ENCODE peak calls at places on chromosomes 11 and 22, in nine cellular contexts. G, V, Y, L, Q, T, W, O and B are unnamed samples.

GRCh38 chr11:63663809-63664208 is 7.4 kb downstream of the ATL3 start:
- DNase-seq in W (no peak), V (no peak), T (peak; percentile 80), O (no peak), Q (peak; percentile 75), G (no peak), Y (no peak), L (no peak), B (no peak)

GRCh38 chr22:32623943-32624342 is 149.3 kb downstream of the FBXO7 start:
- DNase-seq in V (no peak), Y (no peak), W (peak; percentile 40), G (no peak), Q (no peak), L (no peak), O (no peak), T (peak; percentile 84), B (no peak)

GRCh38 chr11:45337583-45338360 is 51.6 kb upstream of the SYT13 start:
- DNase-seq in O (no peak), T (no peak), V (no peak), Q (no peak), Y (no peak), G (no peak), L (no peak), W (no peak), B (no peak)

GRCh38 chr11:126340960-126341709 is 14.4 kb upstream of the ST3GAL4 start:
- DNase-seq in W (no peak), G (no peak), O (no peak), T (no peak), V (no peak), Q (no peak), Y (no peak), L (no peak), B (no peak)

GRCh38 chr11:118211006-118211405 is 13.8 kb downstream of the JAML start:
- DNase-seq in Y (no peak), G (no peak), W (no peak), V (no peak), L (no peak), Q (no peak), T (peak; percentile 19), O (no peak), B (no peak)

GRCh38 chr11:124798991-124799383 is 1.2 kb downstream of the MSANTD2 start:
- DNase-seq in G (no peak), V (no peak), W (no peak), O (peak; percentile 35), T (peak; percentile 79), Y (peak; percentile 32), Q (peak; percentile 25), L (no peak), B (no peak)

GRCh38 chr22:46062971-46063631 is 86.1 kb upstream of the WNT7B start:
- DNase-seq in L (no peak), W (no peak), Y (no peak), T (no peak), V (no peak), Q (no peak), O (no peak), G (no peak), B (no peak)

GRCh38 chr11:34351051-34351450 is 6.8 kb downstream of the ABTB2 start:
- DNase-seq in V (no peak), T (no peak), Y (no peak), W (no peak), O (no peak), G (no peak), Q (no peak), L (no peak), B (no peak)

GRCh38 chr11:1309498-1310314 is at the start of gene TOLLIP:
- DNase-seq in L (peak; percentile 96), W (peak; percentile 91), T (peak; percentile 91), Y (peak; percentile 100), O (peak; percentile 94), V (peak; percentile 98), Q (peak; percentile 100), G (peak; percentile 96), B (peak; percentile 72)

GRCh38 chr22:37999640-38000272 is 15.4 kb upstream of the SOX10 start:
- DNase-seq in L (no peak), Q (peak; percentile 91), G (no peak), Y (no peak), O (peak; percentile 4), W (no peak), V (no peak), T (peak; percentile 66), B (peak; percentile 42)

GRCh38 chr11:26557666-26558065 is 14.4 kb downstream of the MUC15 start:
- DNase-seq in Y (no peak), L (no peak), G (no peak), T (no peak), Q (no peak), W (no peak), V (no peak), O (no peak), B (no peak)

GRCh38 chr22:31681625-31682345 is 19.8 kb upstream of the PISD start:
- DNase-seq in O (no peak), W (no peak), G (no peak), Q (no peak), Y (no peak), T (peak; percentile 14), V (no peak), L (no peak), B (no peak)

GRCh38 chr22:46453006-46453828 is 84.2 kb downstream of the CELSR1 start:
- DNase-seq in V (no peak), G (no peak), W (no peak), T (no peak), O (no peak), L (no peak), Y (no peak), Q (peak; percentile 71), B (no peak)

GRCh38 chr11:86940122-86940777 is 14.9 kb downstream of the FZD4 start:
- DNase-seq in L (no peak), T (no peak), Y (no peak), V (no peak), G (no peak), O (no peak), W (no peak), Q (no peak), B (no peak)

GRCh38 chr22:39117585-39118191 is 20.6 kb downstream of the APOBEC3H start:
- DNase-seq in V (peak; percentile 75), T (peak; percentile 55), Y (peak; percentile 78), G (peak; percentile 33), Q (no peak), L (peak; percentile 59), O (peak; percentile 84), W (peak; percentile 52), B (no peak)

GRCh38 chr11:65504671-65505433 is 6.0 kb downstream of the MALAT1 start:
- DNase-seq in W (peak; percentile 79), Q (no peak), L (no peak), Y (no peak), T (peak; percentile 35), G (no peak), O (no peak), V (no peak), B (no peak)

GRCh38 chr11:68256331-68256741 is 15.4 kb downstream of the C11orf24 start:
- DNase-seq in W (no peak), O (no peak), Y (no peak), G (no peak), L (no peak), Q (no peak), T (peak; percentile 82), V (no peak), B (no peak)

GRCh38 chr11:9462806-9463537 is 2.2 kb downstream of the ZNF143 start:
- DNase-seq in O (no peak), T (no peak), G (no peak), L (no peak), W (peak; percentile 5), Q (peak; percentile 26), V (no peak), Y (no peak), B (no peak)

GRCh38 chr22:45612451-45612901 is 59.2 kb upstream of the ATXN10 start:
- DNase-seq in V (no peak), W (no peak), T (peak; percentile 88), O (no peak), Y (no peak), Q (peak; percentile 34), L (no peak), G (no peak), B (no peak)

GRCh38 chr22:46315976-46316375 is 19.3 kb downstream of the GTSE1 start:
- DNase-seq in Q (no peak), T (no peak), G (no peak), L (no peak), O (no peak), W (no peak), Y (no peak), V (no peak), B (no peak)

GRCh38 chr11:22728600-22729394 is 62.4 kb downstream of the GAS2 start:
- DNase-seq in L (no peak), G (no peak), V (no peak), T (no peak), Y (no peak), O (no peak), W (peak; percentile 72), Q (no peak), B (no peak)

GRCh38 chr22:29116397-29117123 is 43.7 kb downstream of the KREMEN1 start:
- DNase-seq in Q (no peak), Y (no peak), W (no peak), G (no peak), O (no peak), T (no peak), V (no peak), L (no peak), B (no peak)

GRCh38 chr11:72736452-72737069 is 15.6 kb downstream of the ARAP1 start:
- DNase-seq in Y (peak; percentile 53), T (peak; percentile 81), L (peak; percentile 63), G (no peak), V (peak; percentile 52), O (peak; percentile 69), Q (peak; percentile 71), W (peak; percentile 72), B (no peak)

GRCh38 chr11:123409456-123409801 is 20.6 kb upstream of the GRAMD1B start:
- DNase-seq in G (no peak), L (no peak), Y (no peak), O (no peak), Q (no peak), V (no peak), T (no peak), W (no peak), B (no peak)

GRCh38 chr11:44716256-44716655 is 10.5 kb upstream of the TSPAN18 start:
- DNase-seq in Y (no peak), G (no peak), O (no peak), W (no peak), L (no peak), V (no peak), Q (no peak), T (no peak), B (no peak)

GRCh38 chr11:11263238-11264030 is 89.6 kb downstream of the CSNK2A3 start:
- DNase-seq in Q (no peak), O (no peak), V (no peak), W (no peak), L (no peak), T (peak; percentile 20), Y (no peak), G (no peak), B (no peak)

GRCh38 chr11:209275-210121 is 2.0 kb downstream of the RIC8A start:
- DNase-seq in L (no peak), G (no peak), Q (no peak), V (no peak), Y (no peak), T (peak; percentile 39), W (no peak), O (peak; percentile 33), B (no peak)

GRCh38 chr11:6611092-6612007 is 666 bp downstream of the TAF10 start:
- DNase-seq in L (no peak), Y (no peak), T (peak; percentile 34), O (peak; percentile 30), G (no peak), V (peak; percentile 28), W (no peak), Q (no peak), B (no peak)

GRCh38 chr11:86477495-86478155 is 102.9 kb downstream of the CCDC81 start:
- DNase-seq in O (no peak), T (peak; percentile 16), V (no peak), G (no peak), W (no peak), Q (no peak), L (no peak), Y (no peak), B (no peak)

GRCh38 chr11:35029979-35030378 is 109.0 kb upstream of the CD44 start:
- DNase-seq in Q (peak; percentile 55), V (peak; percentile 21), O (no peak), Y (peak; percentile 24), G (no peak), W (no peak), L (no peak), T (peak; percentile 76), B (no peak)

GRCh38 chr11:74860743-74861142 is 88.1 kb downstream of the XRRA1 start:
- DNase-seq in Q (no peak), T (no peak), Y (no peak), V (no peak), L (no peak), G (no peak), O (no peak), W (no peak), B (no peak)